ENCODE peak calls at places on chromosomes 13 and 19, in four cellular contexts. G is K562, T is GM12878, O is HL-60. E is an unnamed sample.

GRCh38 chr19:6674868-6675305 is 4.9 kb upstream of the TNFSF14 start:
- DNase-seq in O (peak), T (peak), G (peak), E (peak)

GRCh38 chr19:4939466-4939865 is 29.4 kb upstream of the KDM4B start:
- DNase-seq in T (no peak), O (no peak), G (no peak), E (no peak)

GRCh38 chr19:30695171-30695875 is 323.1 kb downstream of the ZNF536 start:
- DNase-seq in O (no peak), T (no peak), G (peak), E (no peak)

GRCh38 chr19:5953680-5954213 is 24.2 kb downstream of the RANBP3 start:
- DNase-seq in O (no peak), G (peak), T (no peak), E (no peak)

GRCh38 chr19:10431943-10432735 is 11.8 kb downstream of the PDE4A start:
- DNase-seq in O (no peak), G (peak), T (no peak), E (no peak)

GRCh38 chr19:40274585-40275544 is 10.3 kb downstream of the AKT2 start:
- DNase-seq in O (peak), T (no peak), G (peak), E (peak)

GRCh38 chr13:93690139-93690538 is 463.5 kb downstream of the GPC6 start:
- DNase-seq in O (no peak), T (no peak), G (no peak), E (no peak)

GRCh38 chr19:49104229-49104864 is 9.8 kb upstream of the LIN7B start:
- DNase-seq in O (no peak), T (no peak), G (no peak), E (no peak)

GRCh38 chr19:33209844-33210230 is 15.7 kb downstream of the LRP3 start:
- DNase-seq in G (no peak), O (no peak), T (no peak), E (no peak)

GRCh38 chr19:33208371-33208770 is 14.2 kb downstream of the LRP3 start:
- DNase-seq in T (no peak), G (no peak), O (no peak), E (no peak)

GRCh38 chr19:33212024-33212772 is 13.5 kb downstream of the SLC7A10 start:
- DNase-seq in G (no peak), T (no peak), O (no peak), E (no peak)

GRCh38 chr19:33208904-33209843 is 15.0 kb downstream of the LRP3 start:
- DNase-seq in G (no peak), O (no peak), T (no peak), E (no peak)

GRCh38 chr19:33210266-33210940 is 15.2 kb downstream of the SLC7A10 start:
- DNase-seq in O (no peak), T (no peak), G (no peak), E (no peak)
- TF ChIP-seq SPI1 in O (no peak), T (no peak), G (no peak), E (no peak)

DNA sequence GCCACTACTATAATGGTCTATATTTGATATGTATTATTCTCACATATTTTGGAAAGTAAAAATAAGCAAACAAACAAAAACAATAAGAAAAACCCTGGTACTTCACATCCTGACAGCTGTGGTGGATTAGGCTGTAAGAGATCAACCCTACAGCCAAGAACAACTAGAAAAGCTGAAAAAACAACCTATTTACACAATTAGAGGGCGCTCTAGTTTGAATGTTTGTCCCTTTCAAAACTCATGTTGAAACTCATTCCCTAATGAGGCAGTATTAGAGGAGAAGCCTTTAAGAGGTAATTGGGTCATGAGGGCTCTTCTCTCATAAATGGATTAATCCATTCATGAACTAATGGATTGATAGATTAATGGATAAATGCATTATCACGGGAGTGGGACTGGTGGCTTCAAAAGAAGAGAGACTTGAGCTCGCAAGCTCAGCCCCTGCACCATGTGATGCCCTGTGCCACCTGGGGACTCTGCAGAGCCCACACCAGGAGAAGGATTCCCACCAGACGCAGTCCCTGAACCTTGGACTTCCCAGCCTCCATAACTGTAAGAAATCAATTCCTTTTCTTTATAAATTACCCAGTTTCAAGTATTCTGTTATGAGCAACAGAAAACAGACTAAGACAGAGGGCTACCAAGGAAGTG is 733.9 kb upstream of the ARGLU1 start:
- DNase-seq in G (no peak), O (no peak), T (no peak), E (no peak)
- TF ChIP-seq SPI1 in G (no peak), O (no peak), T (no peak), E (no peak)

DNA sequence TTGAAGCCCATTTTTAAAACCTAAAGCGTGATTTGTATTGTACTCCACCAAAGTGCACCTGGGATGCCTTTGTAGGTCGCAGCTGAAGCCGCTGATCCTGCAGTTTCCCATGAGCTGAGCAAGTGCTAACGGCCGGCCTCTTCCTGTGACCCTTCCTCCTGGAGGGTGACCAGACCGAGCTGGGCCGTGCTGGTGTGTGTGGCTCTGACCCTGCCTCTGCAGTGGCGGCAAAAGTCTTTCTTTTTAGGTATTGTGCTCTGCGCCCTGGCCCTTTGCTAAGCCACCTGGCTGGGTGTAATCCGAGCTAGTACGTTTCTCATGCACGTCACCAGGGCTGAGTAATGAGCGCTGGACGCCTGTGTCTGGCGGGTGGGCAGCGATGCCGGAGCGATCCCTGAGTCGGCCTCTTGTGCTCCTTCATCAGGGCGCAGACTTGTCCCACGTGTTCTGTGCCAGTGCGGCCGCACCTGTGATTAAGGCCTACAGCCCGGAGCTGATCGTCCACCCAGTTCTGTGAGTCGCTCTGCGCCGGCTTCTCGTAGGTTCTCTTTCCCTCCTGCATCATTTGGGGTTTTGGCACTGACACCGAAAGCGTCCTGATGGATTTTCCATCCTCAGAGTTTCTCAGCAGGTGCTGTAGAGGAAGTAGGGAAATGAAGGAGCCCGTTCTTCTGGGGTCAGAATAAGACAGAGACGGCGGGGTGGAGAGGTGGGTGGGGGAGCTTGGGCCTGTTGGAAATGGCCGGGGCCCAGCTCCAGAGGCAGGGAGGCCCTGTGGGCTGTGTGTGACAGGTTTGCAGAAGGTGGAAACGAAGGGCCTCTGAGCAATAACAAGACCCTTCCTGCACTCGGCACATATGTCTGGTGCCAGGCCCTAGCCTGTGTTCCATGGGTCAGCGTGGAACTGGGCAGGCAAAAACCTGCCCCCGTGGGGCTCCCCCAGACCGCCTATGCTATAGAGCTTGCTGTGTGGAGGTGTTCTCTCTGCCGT is 9.7 kb downstream of the NAXD start:
- DNase-seq in O (no peak), T (no peak), G (no peak), E (no peak)
- TF ChIP-seq SPI1 in O (no peak), T (no peak), G (no peak), E (no peak)

GRCh38 chr13:51502206-51502651 is 49.4 kb upstream of the INTS6 start:
- DNase-seq in G (no peak), O (no peak), T (peak), E (peak)
- TF ChIP-seq SPI1 in G (no peak), O (no peak), T (no peak), E (peak)

DNA sequence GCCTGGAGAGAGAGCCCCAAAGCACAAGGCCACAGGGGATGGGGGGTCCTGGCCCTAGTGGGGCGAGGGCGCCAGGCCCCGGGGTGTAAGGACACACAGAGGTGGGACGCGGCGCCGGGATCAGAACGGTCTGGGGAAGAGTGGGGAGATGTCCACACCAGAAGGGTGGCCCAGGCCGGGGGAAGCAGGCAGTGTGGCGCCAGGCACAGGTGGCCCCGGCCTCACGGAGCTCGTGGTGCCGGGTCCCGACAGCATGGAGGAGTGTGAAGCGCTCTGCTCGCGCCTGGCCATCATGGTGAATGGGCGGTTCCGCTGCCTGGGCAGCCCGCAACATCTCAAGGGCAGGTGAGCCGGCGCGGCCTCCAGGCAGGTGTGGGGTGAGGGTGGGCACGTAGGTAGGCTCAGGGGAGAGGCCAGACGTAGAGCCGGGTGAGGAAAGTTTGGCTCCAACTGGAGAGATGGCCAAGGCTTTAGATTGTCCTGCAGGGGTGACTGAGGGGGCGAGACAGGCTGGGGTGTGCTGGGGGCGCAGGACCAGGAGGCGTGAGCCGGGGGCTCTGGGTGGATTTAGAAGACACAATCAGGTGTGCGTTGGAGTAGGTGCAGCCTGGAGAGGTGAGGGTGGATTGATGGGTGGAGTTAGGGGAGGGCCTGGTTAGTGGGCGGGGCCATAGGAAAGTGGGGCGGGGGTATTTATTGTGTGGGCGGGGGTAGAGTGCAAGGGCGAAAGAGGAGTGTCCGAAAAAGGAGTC is 2.9 kb upstream of the ARHGAP45 start:
- DNase-seq in O (no peak), T (no peak), G (peak), E (no peak)
- TF ChIP-seq SPI1 in O (no peak), T (no peak), G (no peak), E (no peak)

GRCh38 chr19:32223595-32224370 is 121.6 kb upstream of the ZNF507 start:
- DNase-seq in T (no peak), G (no peak), O (no peak), E (no peak)
- TF ChIP-seq SPI1 in T (no peak), G (no peak), O (no peak), E (no peak)

DNA sequence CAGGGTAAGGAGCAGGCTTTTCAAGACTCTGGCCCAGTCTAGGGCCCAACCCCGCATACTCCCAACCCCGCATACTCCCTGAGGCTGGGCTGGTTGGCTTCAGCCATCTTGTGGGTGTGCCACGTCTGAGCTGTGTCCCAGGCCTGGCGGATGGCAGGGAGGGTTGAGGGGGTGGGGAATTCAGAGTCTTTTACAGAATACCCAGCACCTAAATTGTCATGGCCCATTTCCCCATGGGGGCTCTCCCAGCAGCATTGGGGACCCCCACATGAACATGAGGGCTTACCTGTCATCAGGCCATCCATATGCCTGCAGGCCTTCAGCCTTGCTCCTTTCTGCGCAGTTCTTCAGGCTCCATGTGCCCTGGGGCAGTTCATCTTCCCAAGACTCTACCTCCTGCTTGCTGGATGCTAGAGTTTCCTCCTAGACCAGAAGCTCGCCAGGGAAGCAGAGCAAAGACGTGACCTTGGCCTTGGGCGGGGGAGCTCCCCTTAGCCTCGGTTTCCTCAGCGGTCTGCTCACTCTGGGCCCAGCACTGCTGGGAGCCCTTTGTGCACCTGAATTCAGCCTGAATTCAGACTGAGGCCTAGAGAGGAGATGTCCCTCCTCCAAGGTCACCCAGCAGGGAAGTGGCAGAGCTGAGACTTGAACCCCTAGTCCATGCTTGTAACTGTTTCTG is 9.2 kb downstream of the PPP5C start:
- DNase-seq in O (no peak), T (no peak), G (no peak), E (no peak)
- TF ChIP-seq SPI1 in O (no peak), T (no peak), G (no peak), E (no peak)

DNA sequence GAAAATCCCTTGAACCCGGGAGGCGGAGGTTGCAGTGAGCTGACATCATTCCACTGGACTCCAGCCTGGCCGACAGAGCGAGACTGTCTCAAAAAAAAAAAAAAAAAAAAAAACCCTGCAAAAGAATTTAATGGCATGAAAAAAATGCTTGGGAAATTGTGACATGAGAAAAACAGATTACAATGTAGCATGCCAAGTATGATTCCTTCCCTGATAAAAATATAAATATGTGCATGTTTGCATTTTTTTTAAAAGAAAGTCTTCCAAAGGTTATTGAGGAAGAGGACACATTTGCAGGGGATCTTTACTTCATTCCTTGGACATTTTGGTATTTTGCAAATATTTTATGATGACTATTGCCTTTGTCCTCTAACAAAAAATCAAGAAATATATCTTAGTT is 14.5 kb upstream of the ZBTB32 start:
- DNase-seq in O (no peak), T (no peak), G (no peak), E (no peak)
- TF ChIP-seq SPI1 in O (no peak), T (no peak), G (no peak), E (no peak)

GRCh38 chr19:21468791-21469190 is 36.6 kb upstream of the ZNF429 start:
- DNase-seq in O (no peak), G (no peak), T (no peak), E (no peak)

GRCh38 chr19:21472507-21472906 is 32.9 kb upstream of the ZNF429 start:
- DNase-seq in O (no peak), G (no peak), T (no peak), E (no peak)

GRCh38 chr19:21474671-21475181 is 30.7 kb upstream of the ZNF429 start:
- DNase-seq in T (no peak), O (peak), G (no peak), E (peak)
- TF ChIP-seq SPI1 in T (no peak), O (no peak), G (no peak), E (no peak)

E was measured in GM12891.